ENCODE peak calls at places on chromosomes 12 and 14, in four cellular contexts. One of them, this sample, is unnamed.

GRCh38 chr14:95875831-95876768 is 532 bp upstream of the TUNAR start:
- DNase-seq in AG10803: no peak
- DNase-seq in nephron progenitor cell: peak; percentile 69
- DNase-seq in cardiac muscle cell: no peak
- DNase-seq in this sample: no peak

GRCh38 chr14:104601786-104602185 is 2.8 kb downstream of the TMEM179 start:
- DNase-seq in cardiac muscle cell: peak; percentile 22
- DNase-seq in nephron progenitor cell: no peak
- DNase-seq in AG10803: peak; percentile 48
- DNase-seq in this sample: peak; percentile 52

GRCh38 chr14:89909586-89909985 is 44.9 kb downstream of the EFCAB11 start:
- DNase-seq in cardiac muscle cell: no peak
- DNase-seq in nephron progenitor cell: no peak
- DNase-seq in AG10803: no peak
- DNase-seq in this sample: no peak

GRCh38 chr14:68937790-68938514 is 41.1 kb downstream of the ACTN1 start:
- DNase-seq in cardiac muscle cell: no peak
- DNase-seq in AG10803: peak; percentile 32
- DNase-seq in nephron progenitor cell: no peak
- DNase-seq in this sample: no peak

GRCh38 chr12:16612647-16613046 is 6.7 kb upstream of the LMO3 start:
- DNase-seq in AG10803: peak; percentile 20
- DNase-seq in cardiac muscle cell: peak; percentile 23
- DNase-seq in nephron progenitor cell: no peak
- DNase-seq in this sample: no peak

GRCh38 chr12:96658075-96658474 is 168.7 kb downstream of the CFAP54 start:
- DNase-seq in nephron progenitor cell: no peak
- DNase-seq in AG10803: no peak
- DNase-seq in cardiac muscle cell: no peak
- DNase-seq in this sample: no peak

GRCh38 chr12:53287741-53288216 is 7.6 kb upstream of the PFDN5 start:
- DNase-seq in nephron progenitor cell: peak; percentile 61
- DNase-seq in AG10803: peak; percentile 61
- DNase-seq in cardiac muscle cell: peak; percentile 68
- DNase-seq in this sample: peak; percentile 69

GRCh38 chr14:90511795-90512331 is 115.0 kb downstream of the CALM1 start:
- DNase-seq in nephron progenitor cell: no peak
- DNase-seq in cardiac muscle cell: no peak
- DNase-seq in AG10803: no peak
- DNase-seq in this sample: no peak

GRCh38 chr12:119649202-119649808 is 18.6 kb upstream of the PRKAB1 start:
- DNase-seq in cardiac muscle cell: peak; percentile 26
- DNase-seq in nephron progenitor cell: no peak
- DNase-seq in AG10803: no peak
- DNase-seq in this sample: peak; percentile 28

GRCh38 chr12:130973906-130974305 is 20.2 kb downstream of the ADGRD1 start:
- DNase-seq in AG10803: no peak
- DNase-seq in nephron progenitor cell: no peak
- DNase-seq in cardiac muscle cell: no peak
- DNase-seq in this sample: no peak

GRCh38 chr12:11134300-11134699 is at the start of gene TAS2R30:
- DNase-seq in cardiac muscle cell: no peak
- DNase-seq in nephron progenitor cell: no peak
- DNase-seq in AG10803: peak; percentile 18
- DNase-seq in this sample: no peak

GRCh38 chr12:128727999-128728398 is 95.8 kb downstream of the SLC15A4 start:
- DNase-seq in cardiac muscle cell: no peak
- DNase-seq in AG10803: no peak
- DNase-seq in nephron progenitor cell: no peak
- DNase-seq in this sample: no peak

GRCh38 chr14:70873627-70874026 is 33.6 kb upstream of the PCNX1 start:
- DNase-seq in nephron progenitor cell: no peak
- DNase-seq in cardiac muscle cell: no peak
- DNase-seq in AG10803: no peak
- DNase-seq in this sample: no peak

GRCh38 chr14:51781352-51781751 is 79.1 kb upstream of the GNG2 start:
- DNase-seq in nephron progenitor cell: no peak
- DNase-seq in cardiac muscle cell: no peak
- DNase-seq in AG10803: no peak
- DNase-seq in this sample: no peak

GRCh38 chr12:7605900-7606465 is 59.7 kb downstream of the APOBEC1 start:
- DNase-seq in cardiac muscle cell: no peak
- DNase-seq in AG10803: no peak
- DNase-seq in nephron progenitor cell: no peak
- DNase-seq in this sample: no peak

GRCh38 chr12:26331960-26332359 is 136.6 kb downstream of the SSPN start:
- DNase-seq in nephron progenitor cell: no peak
- DNase-seq in AG10803: no peak
- DNase-seq in cardiac muscle cell: no peak
- DNase-seq in this sample: no peak

GRCh38 chr12:99453831-99454538 is 193.6 kb upstream of the GARIN6 start:
- DNase-seq in AG10803: peak; percentile 11
- DNase-seq in cardiac muscle cell: no peak
- DNase-seq in nephron progenitor cell: no peak
- DNase-seq in this sample: peak; percentile 23

GRCh38 chr12:108301346-108301745 is 37.8 kb downstream of the CMKLR1 start:
- DNase-seq in cardiac muscle cell: no peak
- DNase-seq in nephron progenitor cell: no peak
- DNase-seq in AG10803: no peak
- DNase-seq in this sample: no peak